ENCODE peak calls at places on chromosomes 6 and 20, in eight cellular contexts. R, O, L, B, F, U, P and N are unnamed samples.

GRCh38 chr6:63475707-63476106 is 96.6 kb upstream of the LOC128125822 start:
- DNase-seq in R (no peak), O (no peak), L (no peak), B (no peak), F (no peak), U (no peak), P (no peak), N (no peak)

GRCh38 chr20:49969946-49970345 is 12.8 kb upstream of the SNAI1 start:
- DNase-seq in R (no peak), O (no peak), L (no peak), B (no peak), F (peak; percentile 76), U (peak; percentile 81), P (no peak), N (no peak)

GRCh38 chr6:48186746-48187145 is 75.7 kb upstream of the PTCHD4 start:
- DNase-seq in R (no peak), O (no peak), L (no peak), B (no peak), F (no peak), U (no peak), P (no peak), N (no peak)

GRCh38 chr6:108751851-108752732 is 96.1 kb upstream of the ARMC2 start:
- DNase-seq in R (no peak), O (no peak), L (no peak), B (no peak), F (no peak), U (no peak), P (no peak), N (no peak)

GRCh38 chr6:12605888-12606345 is 110.7 kb upstream of the PHACTR1 start:
- DNase-seq in R (peak; percentile 5), O (no peak), L (peak; percentile 23), B (peak; percentile 54), F (peak; percentile 81), U (peak; percentile 82), P (no peak), N (peak; percentile 16)

GRCh38 chr6:135657207-135657606 is 159.7 kb upstream of the AHI1 start:
- DNase-seq in R (no peak), O (no peak), L (no peak), B (no peak), F (no peak), U (no peak), P (no peak), N (no peak)

GRCh38 chr6:37025621-37026466 is 20.4 kb downstream of the FGD2 start:
- DNase-seq in R (no peak), O (no peak), L (no peak), B (no peak), F (no peak), U (no peak), P (no peak), N (no peak)

GRCh38 chr6:33279971-33280511 is 3.1 kb downstream of the B3GALT4 start:
- DNase-seq in R (no peak), O (no peak), L (peak; percentile 85), B (no peak), F (no peak), U (peak; percentile 83), P (peak; percentile 65), N (no peak)

DNA sequence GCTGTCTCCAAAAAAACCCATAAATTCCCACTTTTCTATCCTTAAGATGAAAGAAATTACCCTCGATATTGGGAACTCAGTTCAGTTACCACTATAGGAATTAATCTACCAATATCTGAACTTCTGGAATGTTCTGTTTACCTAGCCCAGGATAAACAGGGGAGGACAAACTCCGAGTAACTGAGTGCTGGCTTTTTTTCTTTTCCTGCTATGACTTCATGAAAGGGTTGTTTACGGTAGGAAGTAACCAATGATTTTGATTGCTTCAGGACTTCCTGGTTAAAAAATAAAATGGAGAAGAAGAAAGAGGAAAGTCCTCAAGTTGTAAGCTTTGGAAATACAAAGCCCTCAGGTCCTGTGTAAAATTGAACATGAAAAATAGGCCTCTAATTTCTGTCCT is 167.7 kb downstream of the ZNF217 start:
- DNase-seq in R (no peak), O (no peak), L (no peak), B (no peak), F (no peak), U (no peak), P (no peak), N (no peak)
- H3K27ac ChIP-seq in R (no peak overlapping the region), O (no peak overlapping the region), L (no peak overlapping the region), B (no peak overlapping the region), F (no peak overlapping the region), U (no peak overlapping the region), P (no peak overlapping the region), N (no peak overlapping the region)

DNA sequence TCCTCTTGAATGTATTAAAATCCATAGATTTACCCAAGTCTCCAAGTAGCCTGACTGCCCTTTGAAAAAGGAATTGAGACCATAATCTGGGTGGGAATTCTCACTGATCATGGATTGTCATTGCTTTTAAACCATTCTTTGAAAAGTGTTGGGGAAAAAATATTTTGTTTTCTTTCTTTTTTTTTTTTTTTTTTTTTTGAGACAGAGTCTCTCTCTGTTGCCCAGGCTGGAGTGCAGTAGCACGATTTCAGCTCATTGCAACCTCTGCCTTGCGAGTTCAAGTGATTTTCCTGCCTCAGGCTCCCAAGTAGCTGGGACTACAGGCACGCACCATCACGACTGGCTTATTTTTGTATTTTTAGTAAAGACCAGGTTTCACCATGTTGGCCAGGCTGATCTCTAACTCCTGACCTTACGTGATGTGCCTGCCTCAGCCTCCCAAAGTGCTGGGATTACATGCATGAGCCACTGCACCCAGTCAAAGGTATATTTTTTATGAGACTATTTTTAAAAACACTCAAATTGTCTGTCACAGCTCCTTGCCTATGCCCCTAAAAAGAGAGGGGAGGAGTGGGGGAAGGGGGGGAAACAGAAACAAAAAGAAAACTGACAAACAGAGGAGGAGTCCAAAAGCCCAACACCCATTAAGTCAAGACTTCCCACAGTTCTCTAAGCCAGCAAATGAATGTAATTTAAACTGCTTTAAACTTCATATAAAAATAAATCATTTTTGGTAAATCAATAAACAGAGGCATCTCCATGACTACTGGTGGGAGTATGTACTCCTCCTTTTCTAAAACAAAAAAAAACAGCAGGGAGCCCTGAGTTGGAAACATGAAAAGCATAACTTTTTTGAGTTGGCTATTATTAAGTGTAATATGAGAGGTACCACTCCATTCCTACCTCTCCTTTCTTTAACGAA is 119.4 kb upstream of the PRSS16 start:
- DNase-seq in R (no peak), O (no peak), L (no peak), B (no peak), F (no peak), U (no peak), P (no peak), N (no peak)
- H3K27ac ChIP-seq in R (no peak overlapping the region), O (no peak overlapping the region), L (peak overlapping the region; percentile 91), B (no peak overlapping the region), F (no peak overlapping the region), U (no peak overlapping the region), P (no peak overlapping the region), N (no peak overlapping the region)

GRCh38 chr6:5090603-5091002 is 5.5 kb downstream of the PPP1R3G start:
- DNase-seq in R (no peak), O (no peak), L (no peak), B (no peak), F (no peak), U (no peak), P (no peak), N (no peak)
- H3K27ac ChIP-seq in R (no peak overlapping the region), O (no peak overlapping the region), L (no peak overlapping the region), B (no peak overlapping the region), F (no peak overlapping the region), U (no peak overlapping the region), P (no peak overlapping the region), N (no peak overlapping the region)

GRCh38 chr6:99501762-99502161 is 13.5 kb downstream of the USP45 start:
- DNase-seq in R (no peak), O (no peak), L (no peak), B (no peak), F (no peak), U (no peak), P (no peak), N (no peak)
- H3K27ac ChIP-seq in R (no peak overlapping the region), O (no peak overlapping the region), L (no peak overlapping the region), B (no peak overlapping the region), F (no peak overlapping the region), U (no peak overlapping the region), P (no peak overlapping the region), N (no peak overlapping the region)

DNA sequence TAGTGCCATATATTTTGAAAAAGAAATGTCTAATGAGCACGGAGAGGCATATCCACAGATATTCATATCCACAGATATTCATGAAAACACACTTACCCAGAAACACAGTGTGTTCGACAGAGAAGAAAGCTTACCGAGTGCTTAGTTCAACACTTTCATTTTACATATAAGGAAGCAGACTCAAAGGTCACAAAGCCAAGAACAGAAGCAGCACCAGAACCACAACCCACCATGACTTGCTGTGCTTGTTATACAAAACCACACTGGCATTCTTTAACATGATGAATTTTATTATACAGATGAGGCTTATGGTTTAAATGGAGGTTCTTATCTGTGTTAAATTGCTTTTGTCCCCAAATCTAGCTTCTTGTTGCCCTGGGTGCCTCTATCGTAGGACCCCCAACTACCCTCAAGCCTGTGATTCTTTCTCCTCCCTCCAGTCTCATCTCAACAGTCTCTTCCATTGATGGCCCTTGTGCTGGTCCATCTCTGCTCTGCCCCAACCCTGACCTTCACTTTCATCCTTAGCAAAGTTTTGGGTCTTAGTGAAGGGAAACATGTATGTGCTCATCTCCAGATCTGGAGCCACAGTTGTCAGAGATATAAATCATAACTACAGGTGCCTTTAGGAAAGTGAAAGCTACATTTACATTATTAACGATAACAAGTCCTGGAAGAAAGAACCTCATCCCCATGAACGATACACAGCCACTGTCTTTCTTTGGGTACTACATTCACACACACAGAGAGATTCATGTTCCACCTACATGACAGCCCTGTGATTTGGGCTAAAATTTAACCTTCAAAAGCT is 40.0 kb downstream of the SF3B5 start:
- DNase-seq in R (peak; percentile 11), O (no peak), L (no peak), B (no peak), F (peak; percentile 42), U (no peak), P (no peak), N (no peak)
- H3K27ac ChIP-seq in R (peak overlapping the region; percentile 40), O (no peak overlapping the region), L (no peak overlapping the region), B (peak overlapping the region; percentile 53), F (no peak overlapping the region), U (no peak overlapping the region), P (no peak overlapping the region), N (no peak overlapping the region)

DNA sequence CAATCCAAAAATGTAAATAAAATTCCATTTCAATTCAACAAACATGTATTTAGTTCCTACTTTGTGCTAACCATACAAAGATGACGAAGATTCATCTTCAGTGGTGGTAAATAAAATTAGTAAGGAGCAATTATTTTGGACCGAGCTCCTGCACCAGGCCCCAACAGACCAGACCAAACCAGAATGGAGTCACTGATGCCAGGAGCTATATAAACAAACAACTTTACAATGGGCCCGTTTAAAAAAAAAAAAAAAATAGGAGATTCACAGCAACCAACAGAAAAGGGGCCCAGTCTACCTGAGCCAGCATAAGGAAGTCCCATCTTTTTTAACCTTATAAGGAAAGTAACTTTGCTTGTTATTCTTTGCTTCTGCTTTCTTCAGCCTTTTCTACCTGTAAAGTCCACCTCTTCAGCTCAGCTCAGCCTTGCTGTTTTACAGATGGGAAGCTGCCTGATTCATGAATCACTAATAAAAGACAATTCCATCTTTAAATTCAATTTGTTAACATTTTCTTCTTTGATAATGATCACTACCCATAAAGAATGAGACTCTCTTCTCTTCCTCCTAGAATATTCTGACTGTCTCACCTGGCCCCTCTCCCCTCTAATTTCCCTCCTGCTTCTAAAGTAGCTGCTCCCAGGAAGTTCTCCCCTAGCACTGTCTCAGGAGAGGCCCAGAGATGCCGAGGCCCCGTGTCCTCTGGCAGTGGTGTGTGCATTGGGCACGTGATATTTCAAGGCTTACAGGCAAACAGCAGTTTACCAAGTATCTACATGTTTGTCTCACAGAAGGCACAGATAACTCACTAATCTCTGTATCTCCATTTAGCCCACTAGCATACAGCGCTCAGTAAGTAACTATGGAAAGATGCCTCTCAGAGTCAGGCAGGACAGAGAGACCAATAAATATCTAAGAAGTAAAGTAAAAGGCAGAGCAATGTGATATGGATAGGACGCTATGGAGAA is 8.4 kb downstream of the MBOAT1 start:
- DNase-seq in R (no peak), O (no peak), L (no peak), B (no peak), F (peak; percentile 7), U (no peak), P (no peak), N (no peak)
- H3K27ac ChIP-seq in R (no peak overlapping the region), O (peak overlapping the region; percentile 65), L (peak overlapping the region; percentile 84), B (peak overlapping the region; percentile 60), F (peak overlapping the region; percentile 95), U (no peak overlapping the region), P (peak overlapping the region; percentile 6), N (no peak overlapping the region)